ENCODE peak calls at places on chromosomes 12 and 14, in nine cellular contexts. One of them, this sample, is unnamed.

GRCh38 chr14:65041434-65041915 is 54.8 kb downstream of the FNTB start:
- DNase-seq in CD8-positive, alpha-beta T cell: no peak
- DNase-seq in brain microvascular endothelial cell: no peak
- DNase-seq in keratinocyte: no peak
- DNase-seq in HCT116: no peak
- DNase-seq in left lung: no peak
- DNase-seq in adrenal gland: no peak
- DNase-seq in BJ: no peak
- DNase-seq in PC-3: no peak
- DNase-seq in this sample: no peak

GRCh38 chr14:80523518-80524117 is 312.3 kb upstream of the DIO2 start:
- DNase-seq in BJ: peak; percentile 20
- DNase-seq in CD8-positive, alpha-beta T cell: no peak
- DNase-seq in HCT116: no peak
- DNase-seq in keratinocyte: no peak
- DNase-seq in PC-3: peak; percentile 87
- DNase-seq in adrenal gland: no peak
- DNase-seq in brain microvascular endothelial cell: no peak
- DNase-seq in left lung: no peak
- DNase-seq in this sample: no peak

GRCh38 chr14:99155173-99155777 is 116.7 kb downstream of the BCL11B start:
- DNase-seq in left lung: no peak
- DNase-seq in CD8-positive, alpha-beta T cell: no peak
- DNase-seq in adrenal gland: no peak
- DNase-seq in HCT116: no peak
- DNase-seq in BJ: no peak
- DNase-seq in PC-3: no peak
- DNase-seq in keratinocyte: no peak
- DNase-seq in brain microvascular endothelial cell: no peak
- DNase-seq in this sample: no peak

GRCh38 chr14:52033131-52033642 is 35.7 kb downstream of the NID2 start:
- DNase-seq in adrenal gland: no peak
- DNase-seq in CD8-positive, alpha-beta T cell: no peak
- DNase-seq in HCT116: no peak
- DNase-seq in left lung: no peak
- DNase-seq in PC-3: no peak
- DNase-seq in keratinocyte: no peak
- DNase-seq in brain microvascular endothelial cell: no peak
- DNase-seq in BJ: peak; percentile 82
- DNase-seq in this sample: no peak

GRCh38 chr14:52780893-52781292 is 10.5 kb downstream of the GNPNAT1 start:
- DNase-seq in PC-3: no peak
- DNase-seq in CD8-positive, alpha-beta T cell: no peak
- DNase-seq in adrenal gland: no peak
- DNase-seq in keratinocyte: no peak
- DNase-seq in left lung: no peak
- DNase-seq in BJ: no peak
- DNase-seq in HCT116: no peak
- DNase-seq in brain microvascular endothelial cell: no peak
- DNase-seq in this sample: no peak

GRCh38 chr12:40646891-40647290 is 45.3 kb upstream of the CNTN1 start:
- DNase-seq in BJ: no peak
- DNase-seq in PC-3: no peak
- DNase-seq in keratinocyte: no peak
- DNase-seq in left lung: no peak
- DNase-seq in brain microvascular endothelial cell: no peak
- DNase-seq in adrenal gland: no peak
- DNase-seq in CD8-positive, alpha-beta T cell: no peak
- DNase-seq in HCT116: no peak
- DNase-seq in this sample: no peak

GRCh38 chr12:116885496-116885895 is 4.3 kb upstream of the HRK start:
- DNase-seq in brain microvascular endothelial cell: no peak
- DNase-seq in PC-3: no peak
- DNase-seq in keratinocyte: no peak
- DNase-seq in CD8-positive, alpha-beta T cell: no peak
- DNase-seq in adrenal gland: no peak
- DNase-seq in left lung: no peak
- DNase-seq in HCT116: no peak
- DNase-seq in BJ: no peak
- DNase-seq in this sample: no peak

GRCh38 chr14:101230161-101230850 is 326.8 kb upstream of the RTL1 start:
- DNase-seq in CD8-positive, alpha-beta T cell: no peak
- DNase-seq in left lung: peak; percentile 24
- DNase-seq in keratinocyte: no peak
- DNase-seq in adrenal gland: no peak
- DNase-seq in PC-3: no peak
- DNase-seq in HCT116: no peak
- DNase-seq in brain microvascular endothelial cell: no peak
- DNase-seq in BJ: no peak
- DNase-seq in this sample: peak; percentile 48

GRCh38 chr12:49088190-49088931 is 6.2 kb downstream of the DHH start:
- DNase-seq in PC-3: peak; percentile 95
- DNase-seq in CD8-positive, alpha-beta T cell: peak; percentile 19
- DNase-seq in BJ: peak; percentile 39
- DNase-seq in brain microvascular endothelial cell: peak; percentile 84
- DNase-seq in HCT116: peak; percentile 94
- DNase-seq in left lung: peak; percentile 77
- DNase-seq in keratinocyte: peak; percentile 92
- DNase-seq in adrenal gland: peak; percentile 82
- DNase-seq in this sample: peak; percentile 84

GRCh38 chr12:49089831-49090773 is 4.5 kb downstream of the DHH start:
- DNase-seq in PC-3: peak; percentile 35
- DNase-seq in adrenal gland: no peak
- DNase-seq in left lung: no peak
- DNase-seq in BJ: no peak
- DNase-seq in HCT116: no peak
- DNase-seq in brain microvascular endothelial cell: no peak
- DNase-seq in keratinocyte: no peak
- DNase-seq in CD8-positive, alpha-beta T cell: no peak
- DNase-seq in this sample: peak; percentile 76

GRCh38 chr12:49091056-49091835 is 3.4 kb downstream of the DHH start:
- DNase-seq in BJ: no peak
- DNase-seq in keratinocyte: no peak
- DNase-seq in CD8-positive, alpha-beta T cell: no peak
- DNase-seq in HCT116: no peak
- DNase-seq in left lung: no peak
- DNase-seq in adrenal gland: no peak
- DNase-seq in brain microvascular endothelial cell: no peak
- DNase-seq in PC-3: no peak
- DNase-seq in this sample: peak; percentile 73

GRCh38 chr12:49086116-49086515 is 8.5 kb downstream of the DHH start:
- DNase-seq in keratinocyte: no peak
- DNase-seq in brain microvascular endothelial cell: no peak
- DNase-seq in HCT116: no peak
- DNase-seq in CD8-positive, alpha-beta T cell: no peak
- DNase-seq in BJ: peak; percentile 16
- DNase-seq in left lung: no peak
- DNase-seq in adrenal gland: no peak
- DNase-seq in PC-3: no peak
- DNase-seq in this sample: no peak

DNA sequence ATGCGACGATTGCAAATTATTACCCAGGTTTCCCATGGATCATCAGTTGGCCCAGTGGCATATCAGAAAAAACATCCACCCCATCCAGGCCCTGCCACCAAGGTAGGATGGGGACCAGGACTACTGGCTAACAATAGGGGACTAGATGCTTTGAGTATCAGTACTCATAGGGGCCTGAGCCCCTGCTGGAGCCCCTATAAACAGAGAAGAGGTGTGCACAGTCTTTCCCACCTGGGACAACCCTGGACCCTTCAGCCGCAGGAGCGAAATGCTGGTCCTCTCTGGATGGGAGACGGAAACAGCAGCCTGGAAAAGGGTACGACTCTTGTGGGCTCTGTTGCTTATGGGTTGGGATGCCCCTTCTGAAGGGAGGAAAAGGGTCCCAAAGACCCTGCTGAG is 5.7 kb downstream of the DHH start:
- DNase-seq in BJ: no peak
- DNase-seq in adrenal gland: no peak
- DNase-seq in keratinocyte: no peak
- DNase-seq in PC-3: no peak
- DNase-seq in CD8-positive, alpha-beta T cell: no peak
- DNase-seq in left lung: no peak
- DNase-seq in brain microvascular endothelial cell: no peak
- DNase-seq in HCT116: no peak
- DNase-seq in this sample: no peak
- H3K4me3 ChIP-seq in BJ: no peak overlapping the region
- H3K4me3 ChIP-seq in adrenal gland: no peak overlapping the region
- H3K4me3 ChIP-seq in keratinocyte: no peak overlapping the region
- H3K4me3 ChIP-seq in PC-3: peak overlapping the region; percentile 59
- H3K4me3 ChIP-seq in CD8-positive, alpha-beta T cell: no peak overlapping the region
- H3K4me3 ChIP-seq in left lung: no peak overlapping the region
- H3K4me3 ChIP-seq in brain microvascular endothelial cell: no peak overlapping the region
- H3K4me3 ChIP-seq in HCT116: no peak overlapping the region
- H3K4me3 ChIP-seq in this sample: no peak overlapping the region

GRCh38 chr12:107384645-107385044 is 291.3 kb upstream of the CRY1 start:
- DNase-seq in CD8-positive, alpha-beta T cell: no peak
- DNase-seq in keratinocyte: no peak
- DNase-seq in HCT116: no peak
- DNase-seq in brain microvascular endothelial cell: no peak
- DNase-seq in adrenal gland: no peak
- DNase-seq in BJ: no peak
- DNase-seq in PC-3: no peak
- DNase-seq in left lung: no peak
- DNase-seq in this sample: no peak

GRCh38 chr12:107385518-107385917 is 292.2 kb upstream of the CRY1 start:
- DNase-seq in keratinocyte: no peak
- DNase-seq in brain microvascular endothelial cell: no peak
- DNase-seq in left lung: no peak
- DNase-seq in adrenal gland: no peak
- DNase-seq in HCT116: no peak
- DNase-seq in CD8-positive, alpha-beta T cell: no peak
- DNase-seq in BJ: no peak
- DNase-seq in PC-3: peak; percentile 71
- DNase-seq in this sample: no peak

GRCh38 chr12:107375231-107375630 is 281.9 kb upstream of the CRY1 start:
- DNase-seq in BJ: no peak
- DNase-seq in keratinocyte: no peak
- DNase-seq in CD8-positive, alpha-beta T cell: no peak
- DNase-seq in left lung: no peak
- DNase-seq in HCT116: no peak
- DNase-seq in PC-3: no peak
- DNase-seq in brain microvascular endothelial cell: no peak
- DNase-seq in adrenal gland: no peak
- DNase-seq in this sample: no peak

GRCh38 chr12:107377596-107378385 is 284.4 kb upstream of the CRY1 start:
- DNase-seq in keratinocyte: no peak
- DNase-seq in brain microvascular endothelial cell: no peak
- DNase-seq in BJ: no peak
- DNase-seq in PC-3: peak; percentile 76
- DNase-seq in CD8-positive, alpha-beta T cell: no peak
- DNase-seq in HCT116: no peak
- DNase-seq in adrenal gland: no peak
- DNase-seq in left lung: no peak
- DNase-seq in this sample: no peak

GRCh38 chr12:107379852-107380567 is 286.7 kb upstream of the CRY1 start:
- DNase-seq in left lung: no peak
- DNase-seq in adrenal gland: no peak
- DNase-seq in brain microvascular endothelial cell: peak; percentile 33
- DNase-seq in PC-3: peak; percentile 89
- DNase-seq in CD8-positive, alpha-beta T cell: no peak
- DNase-seq in BJ: peak; percentile 35
- DNase-seq in keratinocyte: no peak
- DNase-seq in HCT116: peak; percentile 39
- DNase-seq in this sample: no peak
- H3K36me3 ChIP-seq in left lung: no peaks in the 10 kb centered on the region
- H3K36me3 ChIP-seq in adrenal gland: no peaks in the 10 kb centered on the region
- H3K36me3 ChIP-seq in brain microvascular endothelial cell: no peaks in the 10 kb centered on the region
- H3K36me3 ChIP-seq in PC-3: no peaks in the 10 kb centered on the region
- H3K36me3 ChIP-seq in CD8-positive, alpha-beta T cell: no peaks in the 10 kb centered on the region
- H3K36me3 ChIP-seq in BJ: no peaks in the 10 kb centered on the region
- H3K36me3 ChIP-seq in keratinocyte: no peaks in the 10 kb centered on the region
- H3K36me3 ChIP-seq in HCT116: no peaks in the 10 kb centered on the region
- H3K36me3 ChIP-seq in this sample: no peaks in the 10 kb centered on the region

DNA sequence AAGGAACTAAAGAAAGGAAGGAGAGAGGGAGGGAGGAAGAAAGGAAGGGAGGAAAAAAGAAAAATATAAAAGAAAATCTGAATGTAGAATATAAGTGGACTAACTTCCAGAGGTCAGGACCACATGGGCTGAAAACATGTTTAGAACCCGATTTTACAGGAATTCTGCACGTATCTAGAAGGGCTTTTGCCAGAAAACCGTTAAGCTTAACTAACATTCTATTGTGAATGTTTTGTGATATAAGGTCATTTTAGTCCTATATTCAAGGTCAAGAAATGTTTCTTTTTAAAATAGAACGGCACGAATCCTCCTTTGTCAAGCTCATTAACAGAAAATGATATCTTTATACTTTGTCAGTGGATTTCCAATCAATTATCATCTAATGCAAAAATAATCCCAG is 13.1 kb downstream of the PTCSC3 start:
- DNase-seq in CD8-positive, alpha-beta T cell: no peak
- DNase-seq in brain microvascular endothelial cell: no peak
- DNase-seq in HCT116: no peak
- DNase-seq in BJ: no peak
- DNase-seq in adrenal gland: no peak
- DNase-seq in keratinocyte: no peak
- DNase-seq in left lung: no peak
- DNase-seq in PC-3: no peak
- DNase-seq in this sample: no peak
- H3K27me3 ChIP-seq in CD8-positive, alpha-beta T cell: no peaks in the 10 kb centered on the region
- H3K27me3 ChIP-seq in brain microvascular endothelial cell: no peaks in the 10 kb centered on the region
- H3K27me3 ChIP-seq in HCT116: peaks cover 2% of the 10 kb centered on the region
- H3K27me3 ChIP-seq in BJ: no peaks in the 10 kb centered on the region
- H3K27me3 ChIP-seq in adrenal gland: no peaks in the 10 kb centered on the region
- H3K27me3 ChIP-seq in keratinocyte: peaks cover 5% of the 10 kb centered on the region
- H3K27me3 ChIP-seq in left lung: no peaks in the 10 kb centered on the region
- H3K27me3 ChIP-seq in PC-3: peaks cover 75% of the 10 kb centered on the region
- H3K27me3 ChIP-seq in this sample: peaks cover 2% of the 10 kb centered on the region

GRCh38 chr14:70237710-70238109 is 49.0 kb upstream of the SLC8A3 start:
- DNase-seq in BJ: no peak
- DNase-seq in PC-3: no peak
- DNase-seq in CD8-positive, alpha-beta T cell: no peak
- DNase-seq in adrenal gland: no peak
- DNase-seq in brain microvascular endothelial cell: no peak
- DNase-seq in keratinocyte: no peak
- DNase-seq in left lung: no peak
- DNase-seq in HCT116: no peak
- DNase-seq in this sample: no peak

GRCh38 chr14:70239802-70240201 is 51.1 kb upstream of the SLC8A3 start:
- DNase-seq in keratinocyte: no peak
- DNase-seq in brain microvascular endothelial cell: no peak
- DNase-seq in BJ: no peak
- DNase-seq in PC-3: no peak
- DNase-seq in HCT116: no peak
- DNase-seq in left lung: no peak
- DNase-seq in CD8-positive, alpha-beta T cell: no peak
- DNase-seq in adrenal gland: no peak
- DNase-seq in this sample: no peak

DNA sequence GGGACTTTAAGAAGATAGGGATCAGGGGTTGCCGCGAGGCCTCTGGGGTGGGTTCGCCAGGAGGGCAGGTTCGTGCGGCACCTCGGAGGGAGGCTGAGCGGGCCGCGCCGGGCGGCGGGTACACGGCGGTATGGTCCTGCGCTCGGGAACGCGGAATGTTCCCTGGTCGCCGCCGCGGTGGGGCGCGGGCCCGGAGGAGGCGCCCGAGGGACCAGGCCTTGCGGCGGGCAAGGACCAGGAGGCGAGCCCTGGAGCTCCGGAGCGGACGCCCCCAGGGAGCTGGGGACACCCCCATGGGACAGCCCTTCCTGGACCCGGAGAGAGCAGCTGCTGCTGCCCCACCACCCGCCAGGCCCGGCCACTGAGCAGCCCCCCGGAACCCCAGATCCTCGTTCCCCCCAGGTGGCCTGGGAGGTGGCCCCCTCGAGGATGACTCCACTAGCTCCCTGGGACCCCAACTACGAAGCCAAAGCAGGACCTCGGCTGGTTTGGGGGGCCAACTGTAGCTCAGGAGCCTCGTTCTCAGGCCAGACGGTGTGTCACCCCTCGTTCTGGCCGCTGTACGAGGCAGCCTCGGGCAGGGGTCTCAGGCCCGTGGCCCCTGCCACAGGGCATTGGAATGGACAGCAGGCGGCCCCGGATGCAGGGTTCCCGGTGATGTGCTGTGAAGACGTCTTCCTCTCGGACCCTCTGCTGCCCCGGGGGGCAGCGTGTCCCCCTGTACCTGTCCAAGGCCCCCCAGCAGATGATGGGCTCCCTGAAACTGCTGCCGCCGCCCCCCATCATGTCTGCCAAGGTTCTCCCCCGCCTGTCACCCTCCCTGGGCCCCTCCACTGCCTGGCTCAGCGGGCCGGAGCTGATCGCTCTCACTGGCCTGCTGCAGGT is 45.6 kb upstream of the SLC8A3 start:
- DNase-seq in left lung: no peak
- DNase-seq in adrenal gland: no peak
- DNase-seq in brain microvascular endothelial cell: no peak
- DNase-seq in PC-3: no peak
- DNase-seq in BJ: no peak
- DNase-seq in keratinocyte: no peak
- DNase-seq in CD8-positive, alpha-beta T cell: no peak
- DNase-seq in HCT116: no peak
- DNase-seq in this sample: no peak
- H3K4me3 ChIP-seq in left lung: no peak overlapping the region
- H3K4me3 ChIP-seq in adrenal gland: no peak overlapping the region
- H3K4me3 ChIP-seq in brain microvascular endothelial cell: no peak overlapping the region
- H3K4me3 ChIP-seq in PC-3: no peak overlapping the region
- H3K4me3 ChIP-seq in BJ: no peak overlapping the region
- H3K4me3 ChIP-seq in keratinocyte: no peak overlapping the region
- H3K4me3 ChIP-seq in CD8-positive, alpha-beta T cell: no peak overlapping the region
- H3K4me3 ChIP-seq in HCT116: no peak overlapping the region
- H3K4me3 ChIP-seq in this sample: no peak overlapping the region